ENCODE peak calls at places on chromosomes 12 and 14, in nine cellular contexts. One of them, this sample, is unnamed.

GRCh38 chr14:63203618-63204406 is 431 bp upstream of the RHOJ start:
- DNase-seq in CD4-positive, alpha-beta memory T cell: no peak
- DNase-seq in occipital lobe: peak; percentile 70
- DNase-seq in A172: peak; percentile 88
- DNase-seq in AG04450: peak; percentile 98
- DNase-seq in stimulated activated CD8-positive, alpha-beta memory T cell treated with anti-CD3 and anti-CD28 coated beads, Interleukin-7, amount 100 ng/mL, for 1 hour: no peak
- DNase-seq in A549: no peak
- DNase-seq in Calu3: peak; percentile 57
- DNase-seq in NCI-H774: peak; percentile 40
- DNase-seq in this sample: peak; percentile 59

GRCh38 chr12:117564885-117565284 is 203.5 kb upstream of the NOS1 start:
- DNase-seq in stimulated activated CD8-positive, alpha-beta memory T cell treated with anti-CD3 and anti-CD28 coated beads, Interleukin-7, amount 100 ng/mL, for 1 hour: no peak
- DNase-seq in A172: no peak
- DNase-seq in A549: no peak
- DNase-seq in AG04450: no peak
- DNase-seq in CD4-positive, alpha-beta memory T cell: no peak
- DNase-seq in NCI-H774: no peak
- DNase-seq in Calu3: no peak
- DNase-seq in occipital lobe: no peak
- DNase-seq in this sample: no peak

GRCh38 chr12:131113562-131113961 is 159.9 kb downstream of the ADGRD1 start:
- DNase-seq in AG04450: no peak
- DNase-seq in A172: no peak
- DNase-seq in stimulated activated CD8-positive, alpha-beta memory T cell treated with anti-CD3 and anti-CD28 coated beads, Interleukin-7, amount 100 ng/mL, for 1 hour: no peak
- DNase-seq in A549: no peak
- DNase-seq in CD4-positive, alpha-beta memory T cell: no peak
- DNase-seq in Calu3: no peak
- DNase-seq in NCI-H774: no peak
- DNase-seq in occipital lobe: no peak
- DNase-seq in this sample: peak; percentile 42

GRCh38 chr14:66284346-66284745 is 201.8 kb upstream of the CCDC196 start:
- DNase-seq in CD4-positive, alpha-beta memory T cell: no peak
- DNase-seq in NCI-H774: no peak
- DNase-seq in AG04450: no peak
- DNase-seq in A172: peak; percentile 15
- DNase-seq in A549: no peak
- DNase-seq in Calu3: no peak
- DNase-seq in occipital lobe: no peak
- DNase-seq in stimulated activated CD8-positive, alpha-beta memory T cell treated with anti-CD3 and anti-CD28 coated beads, Interleukin-7, amount 100 ng/mL, for 1 hour: no peak
- DNase-seq in this sample: no peak

GRCh38 chr12:67161322-67161918 is 107.7 kb upstream of the CAND1 start:
- DNase-seq in AG04450: no peak
- DNase-seq in stimulated activated CD8-positive, alpha-beta memory T cell treated with anti-CD3 and anti-CD28 coated beads, Interleukin-7, amount 100 ng/mL, for 1 hour: no peak
- DNase-seq in CD4-positive, alpha-beta memory T cell: peak; percentile 32
- DNase-seq in A172: peak; percentile 8
- DNase-seq in A549: peak; percentile 31
- DNase-seq in occipital lobe: no peak
- DNase-seq in Calu3: peak; percentile 59
- DNase-seq in NCI-H774: peak; percentile 13
- DNase-seq in this sample: peak; percentile 25

GRCh38 chr14:104187931-104188726 is 49.7 kb downstream of the KIF26A start:
- DNase-seq in A549: no peak
- DNase-seq in NCI-H774: no peak
- DNase-seq in Calu3: no peak
- DNase-seq in A172: no peak
- DNase-seq in CD4-positive, alpha-beta memory T cell: no peak
- DNase-seq in stimulated activated CD8-positive, alpha-beta memory T cell treated with anti-CD3 and anti-CD28 coated beads, Interleukin-7, amount 100 ng/mL, for 1 hour: no peak
- DNase-seq in occipital lobe: no peak
- DNase-seq in AG04450: no peak
- DNase-seq in this sample: no peak

GRCh38 chr12:110928700-110929099 is 8.3 kb upstream of the MYL2 start:
- DNase-seq in AG04450: no peak
- DNase-seq in A549: no peak
- DNase-seq in Calu3: no peak
- DNase-seq in NCI-H774: no peak
- DNase-seq in A172: no peak
- DNase-seq in occipital lobe: no peak
- DNase-seq in CD4-positive, alpha-beta memory T cell: no peak
- DNase-seq in stimulated activated CD8-positive, alpha-beta memory T cell treated with anti-CD3 and anti-CD28 coated beads, Interleukin-7, amount 100 ng/mL, for 1 hour: no peak
- DNase-seq in this sample: no peak

GRCh38 chr14:52755607-52756316 is 25.8 kb downstream of the STYX start:
- DNase-seq in CD4-positive, alpha-beta memory T cell: no peak
- DNase-seq in Calu3: no peak
- DNase-seq in A549: no peak
- DNase-seq in AG04450: no peak
- DNase-seq in occipital lobe: no peak
- DNase-seq in A172: no peak
- DNase-seq in NCI-H774: no peak
- DNase-seq in stimulated activated CD8-positive, alpha-beta memory T cell treated with anti-CD3 and anti-CD28 coated beads, Interleukin-7, amount 100 ng/mL, for 1 hour: no peak
- DNase-seq in this sample: no peak

GRCh38 chr14:97513891-97514290 is 716.7 kb downstream of the VRK1 start:
- DNase-seq in stimulated activated CD8-positive, alpha-beta memory T cell treated with anti-CD3 and anti-CD28 coated beads, Interleukin-7, amount 100 ng/mL, for 1 hour: no peak
- DNase-seq in CD4-positive, alpha-beta memory T cell: no peak
- DNase-seq in A172: no peak
- DNase-seq in A549: no peak
- DNase-seq in AG04450: no peak
- DNase-seq in Calu3: no peak
- DNase-seq in NCI-H774: no peak
- DNase-seq in occipital lobe: no peak
- DNase-seq in this sample: no peak

GRCh38 chr14:61705017-61705416 is 9.7 kb downstream of the HIF1A start:
- DNase-seq in stimulated activated CD8-positive, alpha-beta memory T cell treated with anti-CD3 and anti-CD28 coated beads, Interleukin-7, amount 100 ng/mL, for 1 hour: no peak
- DNase-seq in NCI-H774: no peak
- DNase-seq in occipital lobe: no peak
- DNase-seq in CD4-positive, alpha-beta memory T cell: no peak
- DNase-seq in A549: no peak
- DNase-seq in AG04450: no peak
- DNase-seq in Calu3: no peak
- DNase-seq in A172: no peak
- DNase-seq in this sample: no peak

GRCh38 chr12:20438307-20438779 is 70.0 kb downstream of the PDE3A start:
- DNase-seq in CD4-positive, alpha-beta memory T cell: no peak
- DNase-seq in occipital lobe: no peak
- DNase-seq in A549: no peak
- DNase-seq in NCI-H774: no peak
- DNase-seq in A172: no peak
- DNase-seq in Calu3: no peak
- DNase-seq in AG04450: no peak
- DNase-seq in stimulated activated CD8-positive, alpha-beta memory T cell treated with anti-CD3 and anti-CD28 coated beads, Interleukin-7, amount 100 ng/mL, for 1 hour: no peak
- DNase-seq in this sample: no peak

GRCh38 chr14:101501341-101501740 is 60.0 kb upstream of the DIO3 start:
- DNase-seq in stimulated activated CD8-positive, alpha-beta memory T cell treated with anti-CD3 and anti-CD28 coated beads, Interleukin-7, amount 100 ng/mL, for 1 hour: no peak
- DNase-seq in CD4-positive, alpha-beta memory T cell: no peak
- DNase-seq in A172: no peak
- DNase-seq in AG04450: no peak
- DNase-seq in NCI-H774: no peak
- DNase-seq in Calu3: no peak
- DNase-seq in occipital lobe: no peak
- DNase-seq in A549: no peak
- DNase-seq in this sample: no peak

GRCh38 chr12:34203866-34204620 is 181.7 kb downstream of the ALG10 start:
- DNase-seq in CD4-positive, alpha-beta memory T cell: no peak
- DNase-seq in occipital lobe: no peak
- DNase-seq in AG04450: no peak
- DNase-seq in stimulated activated CD8-positive, alpha-beta memory T cell treated with anti-CD3 and anti-CD28 coated beads, Interleukin-7, amount 100 ng/mL, for 1 hour: no peak
- DNase-seq in A549: no peak
- DNase-seq in NCI-H774: no peak
- DNase-seq in Calu3: no peak
- DNase-seq in A172: no peak
- DNase-seq in this sample: no peak

GRCh38 chr12:54371328-54372112 is 7.2 kb upstream of the GPR84 start:
- DNase-seq in AG04450: no peak
- DNase-seq in NCI-H774: no peak
- DNase-seq in CD4-positive, alpha-beta memory T cell: no peak
- DNase-seq in occipital lobe: no peak
- DNase-seq in stimulated activated CD8-positive, alpha-beta memory T cell treated with anti-CD3 and anti-CD28 coated beads, Interleukin-7, amount 100 ng/mL, for 1 hour: no peak
- DNase-seq in A549: no peak
- DNase-seq in Calu3: peak; percentile 87
- DNase-seq in A172: no peak
- DNase-seq in this sample: no peak

GRCh38 chr14:99755629-99756603 is 37.3 kb upstream of the EML1 start:
- DNase-seq in stimulated activated CD8-positive, alpha-beta memory T cell treated with anti-CD3 and anti-CD28 coated beads, Interleukin-7, amount 100 ng/mL, for 1 hour: no peak
- DNase-seq in CD4-positive, alpha-beta memory T cell: no peak
- DNase-seq in AG04450: peak; percentile 80
- DNase-seq in Calu3: peak; percentile 83
- DNase-seq in A172: peak; percentile 86
- DNase-seq in A549: peak; percentile 73
- DNase-seq in occipital lobe: peak; percentile 72
- DNase-seq in NCI-H774: no peak
- DNase-seq in this sample: no peak

GRCh38 chr12:123427036-123427769 is 9.3 kb downstream of the RILPL2 start:
- DNase-seq in A172: no peak
- DNase-seq in AG04450: no peak
- DNase-seq in A549: no peak
- DNase-seq in CD4-positive, alpha-beta memory T cell: peak; percentile 74
- DNase-seq in occipital lobe: no peak
- DNase-seq in stimulated activated CD8-positive, alpha-beta memory T cell treated with anti-CD3 and anti-CD28 coated beads, Interleukin-7, amount 100 ng/mL, for 1 hour: no peak
- DNase-seq in NCI-H774: no peak
- DNase-seq in Calu3: no peak
- DNase-seq in this sample: no peak

GRCh38 chr14:69711471-69712216 is 55.3 kb upstream of the SRSF5 start:
- DNase-seq in CD4-positive, alpha-beta memory T cell: no peak
- DNase-seq in AG04450: no peak
- DNase-seq in Calu3: no peak
- DNase-seq in stimulated activated CD8-positive, alpha-beta memory T cell treated with anti-CD3 and anti-CD28 coated beads, Interleukin-7, amount 100 ng/mL, for 1 hour: no peak
- DNase-seq in A172: no peak
- DNase-seq in NCI-H774: no peak
- DNase-seq in occipital lobe: no peak
- DNase-seq in A549: no peak
- DNase-seq in this sample: no peak

GRCh38 chr14:31070431-31070830 is 44.3 kb upstream of the STRN3 start:
- DNase-seq in A172: peak; percentile 76
- DNase-seq in A549: no peak
- DNase-seq in stimulated activated CD8-positive, alpha-beta memory T cell treated with anti-CD3 and anti-CD28 coated beads, Interleukin-7, amount 100 ng/mL, for 1 hour: no peak
- DNase-seq in NCI-H774: no peak
- DNase-seq in CD4-positive, alpha-beta memory T cell: no peak
- DNase-seq in AG04450: peak; percentile 78
- DNase-seq in occipital lobe: no peak
- DNase-seq in Calu3: no peak
- DNase-seq in this sample: no peak

GRCh38 chr14:77184396-77185092 is 2.9 kb downstream of the TMEM63C start:
- DNase-seq in A172: no peak
- DNase-seq in Calu3: no peak
- DNase-seq in NCI-H774: no peak
- DNase-seq in CD4-positive, alpha-beta memory T cell: no peak
- DNase-seq in A549: no peak
- DNase-seq in AG04450: no peak
- DNase-seq in stimulated activated CD8-positive, alpha-beta memory T cell treated with anti-CD3 and anti-CD28 coated beads, Interleukin-7, amount 100 ng/mL, for 1 hour: no peak
- DNase-seq in occipital lobe: peak; percentile 76
- DNase-seq in this sample: no peak

GRCh38 chr12:131116437-131117117 is 162.9 kb downstream of the ADGRD1 start:
- DNase-seq in CD4-positive, alpha-beta memory T cell: no peak
- DNase-seq in A172: no peak
- DNase-seq in stimulated activated CD8-positive, alpha-beta memory T cell treated with anti-CD3 and anti-CD28 coated beads, Interleukin-7, amount 100 ng/mL, for 1 hour: no peak
- DNase-seq in occipital lobe: no peak
- DNase-seq in AG04450: no peak
- DNase-seq in A549: peak; percentile 45
- DNase-seq in Calu3: peak; percentile 42
- DNase-seq in NCI-H774: no peak
- DNase-seq in this sample: peak; percentile 54

GRCh38 chr14:100713720-100714119 is 13.0 kb upstream of the DLK1 start:
- DNase-seq in Calu3: no peak
- DNase-seq in NCI-H774: no peak
- DNase-seq in A172: no peak
- DNase-seq in A549: no peak
- DNase-seq in stimulated activated CD8-positive, alpha-beta memory T cell treated with anti-CD3 and anti-CD28 coated beads, Interleukin-7, amount 100 ng/mL, for 1 hour: no peak
- DNase-seq in AG04450: no peak
- DNase-seq in occipital lobe: no peak
- DNase-seq in CD4-positive, alpha-beta memory T cell: no peak
- DNase-seq in this sample: no peak

GRCh38 chr12:108635201-108635996 is 1.7 kb upstream of the SELPLG start:
- DNase-seq in occipital lobe: no peak
- DNase-seq in CD4-positive, alpha-beta memory T cell: peak; percentile 63
- DNase-seq in Calu3: no peak
- DNase-seq in stimulated activated CD8-positive, alpha-beta memory T cell treated with anti-CD3 and anti-CD28 coated beads, Interleukin-7, amount 100 ng/mL, for 1 hour: no peak
- DNase-seq in A172: no peak
- DNase-seq in AG04450: no peak
- DNase-seq in NCI-H774: no peak
- DNase-seq in A549: no peak
- DNase-seq in this sample: no peak

GRCh38 chr12:57248934-57249742 is 1.8 kb downstream of the STAC3 start:
- DNase-seq in CD4-positive, alpha-beta memory T cell: no peak
- DNase-seq in occipital lobe: no peak
- DNase-seq in A172: no peak
- DNase-seq in AG04450: no peak
- DNase-seq in NCI-H774: no peak
- DNase-seq in A549: no peak
- DNase-seq in Calu3: no peak
- DNase-seq in stimulated activated CD8-positive, alpha-beta memory T cell treated with anti-CD3 and anti-CD28 coated beads, Interleukin-7, amount 100 ng/mL, for 1 hour: no peak
- DNase-seq in this sample: no peak

GRCh38 chr12:131894981-131895639 is 688 bp downstream of the ULK1 start:
- DNase-seq in CD4-positive, alpha-beta memory T cell: no peak
- DNase-seq in A549: no peak
- DNase-seq in NCI-H774: no peak
- DNase-seq in stimulated activated CD8-positive, alpha-beta memory T cell treated with anti-CD3 and anti-CD28 coated beads, Interleukin-7, amount 100 ng/mL, for 1 hour: no peak
- DNase-seq in occipital lobe: no peak
- DNase-seq in Calu3: no peak
- DNase-seq in A172: no peak
- DNase-seq in AG04450: no peak
- DNase-seq in this sample: peak; percentile 38

GRCh38 chr12:54933381-54933780 is 51.2 kb downstream of the TESPA1 start:
- DNase-seq in A549: no peak
- DNase-seq in AG04450: no peak
- DNase-seq in CD4-positive, alpha-beta memory T cell: peak; percentile 24
- DNase-seq in A172: peak; percentile 89
- DNase-seq in stimulated activated CD8-positive, alpha-beta memory T cell treated with anti-CD3 and anti-CD28 coated beads, Interleukin-7, amount 100 ng/mL, for 1 hour: no peak
- DNase-seq in Calu3: no peak
- DNase-seq in NCI-H774: no peak
- DNase-seq in occipital lobe: no peak
- DNase-seq in this sample: no peak

GRCh38 chr14:52272375-52272774 is 4.9 kb downstream of the PTGDR start:
- DNase-seq in occipital lobe: no peak
- DNase-seq in CD4-positive, alpha-beta memory T cell: peak; percentile 46
- DNase-seq in Calu3: peak; percentile 16
- DNase-seq in A172: peak; percentile 5
- DNase-seq in AG04450: no peak
- DNase-seq in A549: peak; percentile 26
- DNase-seq in stimulated activated CD8-positive, alpha-beta memory T cell treated with anti-CD3 and anti-CD28 coated beads, Interleukin-7, amount 100 ng/mL, for 1 hour: no peak
- DNase-seq in NCI-H774: no peak
- DNase-seq in this sample: no peak

GRCh38 chr14:27077181-27077738 is 479.4 kb upstream of the NOVA1 start:
- DNase-seq in AG04450: no peak
- DNase-seq in NCI-H774: no peak
- DNase-seq in Calu3: no peak
- DNase-seq in CD4-positive, alpha-beta memory T cell: no peak
- DNase-seq in stimulated activated CD8-positive, alpha-beta memory T cell treated with anti-CD3 and anti-CD28 coated beads, Interleukin-7, amount 100 ng/mL, for 1 hour: no peak
- DNase-seq in A549: no peak
- DNase-seq in occipital lobe: no peak
- DNase-seq in A172: no peak
- DNase-seq in this sample: no peak

GRCh38 chr14:61567838-61568571 is 127.3 kb upstream of the HIF1A start:
- DNase-seq in A172: no peak
- DNase-seq in CD4-positive, alpha-beta memory T cell: no peak
- DNase-seq in occipital lobe: no peak
- DNase-seq in Calu3: no peak
- DNase-seq in NCI-H774: no peak
- DNase-seq in stimulated activated CD8-positive, alpha-beta memory T cell treated with anti-CD3 and anti-CD28 coated beads, Interleukin-7, amount 100 ng/mL, for 1 hour: no peak
- DNase-seq in A549: no peak
- DNase-seq in AG04450: no peak
- DNase-seq in this sample: peak; percentile 17

GRCh38 chr14:94568186-94568585 is 6.9 kb downstream of the SERPINA4 start:
- DNase-seq in A172: no peak
- DNase-seq in AG04450: no peak
- DNase-seq in NCI-H774: no peak
- DNase-seq in occipital lobe: no peak
- DNase-seq in Calu3: no peak
- DNase-seq in A549: no peak
- DNase-seq in stimulated activated CD8-positive, alpha-beta memory T cell treated with anti-CD3 and anti-CD28 coated beads, Interleukin-7, amount 100 ng/mL, for 1 hour: no peak
- DNase-seq in CD4-positive, alpha-beta memory T cell: no peak
- DNase-seq in this sample: no peak

GRCh38 chr12:125882141-125882540 is 816.9 kb downstream of the AACS start:
- DNase-seq in A549: no peak
- DNase-seq in AG04450: no peak
- DNase-seq in A172: no peak
- DNase-seq in Calu3: no peak
- DNase-seq in NCI-H774: no peak
- DNase-seq in occipital lobe: peak; percentile 15
- DNase-seq in stimulated activated CD8-positive, alpha-beta memory T cell treated with anti-CD3 and anti-CD28 coated beads, Interleukin-7, amount 100 ng/mL, for 1 hour: no peak
- DNase-seq in CD4-positive, alpha-beta memory T cell: no peak
- DNase-seq in this sample: no peak

GRCh38 chr12:54239568-54239967 is 40.4 kb downstream of the CBX5 start:
- DNase-seq in Calu3: no peak
- DNase-seq in AG04450: no peak
- DNase-seq in NCI-H774: no peak
- DNase-seq in occipital lobe: no peak
- DNase-seq in CD4-positive, alpha-beta memory T cell: no peak
- DNase-seq in A172: no peak
- DNase-seq in A549: no peak
- DNase-seq in stimulated activated CD8-positive, alpha-beta memory T cell treated with anti-CD3 and anti-CD28 coated beads, Interleukin-7, amount 100 ng/mL, for 1 hour: no peak
- DNase-seq in this sample: no peak

This sample was measured in nephron progenitor cell.